ENCODE peak calls at places on chromosomes 12 and 14, in four cellular contexts. One of them, this sample, is unnamed.

GRCh38 chr12:109111775-109112491 is 4.5 kb upstream of the ACACB start:
- DNase-seq in HCT116: peak
- DNase-seq in HepG2: peak
- DNase-seq in K562: peak
- DNase-seq in this sample: no peak

GRCh38 chr14:102822311-102822863 is 45.1 kb downstream of the TRAF3 start:
- DNase-seq in HCT116: no peak
- DNase-seq in HepG2: no peak
- DNase-seq in K562: no peak
- DNase-seq in this sample: no peak

GRCh38 chr12:62581288-62582064 is 114.8 kb downstream of the MON2 start:
- DNase-seq in HCT116: peak
- DNase-seq in HepG2: peak
- DNase-seq in K562: peak
- DNase-seq in this sample: no peak

GRCh38 chr14:72887514-72887913 is 6.4 kb downstream of the DPF3 start:
- DNase-seq in HCT116: no peak
- DNase-seq in HepG2: no peak
- DNase-seq in K562: no peak
- DNase-seq in this sample: no peak

GRCh38 chr12:92076106-92076505 is 69.5 kb downstream of the BTG1 start:
- DNase-seq in HCT116: no peak
- DNase-seq in HepG2: no peak
- DNase-seq in K562: no peak
- DNase-seq in this sample: no peak

GRCh38 chr14:96858643-96859042 is 61.5 kb downstream of the VRK1 start:
- DNase-seq in HCT116: no peak
- DNase-seq in HepG2: no peak
- DNase-seq in K562: no peak
- DNase-seq in this sample: no peak

GRCh38 chr12:9378430-9378835 is 170.2 kb upstream of the PZP start:
- DNase-seq in HCT116: no peak
- DNase-seq in HepG2: peak
- DNase-seq in K562: peak
- DNase-seq in this sample: no peak

GRCh38 chr14:34231626-34232025 is 230.4 kb downstream of the SPTSSA start:
- DNase-seq in HCT116: no peak
- DNase-seq in HepG2: no peak
- DNase-seq in K562: no peak
- DNase-seq in this sample: no peak

GRCh38 chr12:118160536-118160935 is 24.6 kb downstream of the PEBP1 start:
- DNase-seq in HCT116: no peak
- DNase-seq in HepG2: no peak
- DNase-seq in K562: no peak
- DNase-seq in this sample: no peak

GRCh38 chr14:68336165-68336564 is 456.7 kb downstream of the ZFP36L1 start:
- DNase-seq in HCT116: no peak
- DNase-seq in HepG2: no peak
- DNase-seq in K562: no peak
- DNase-seq in this sample: no peak
- TF ChIP-seq CTCF in HCT116: no peak
- TF ChIP-seq CTCF in HepG2: no peak
- TF ChIP-seq CTCF in K562: no peak
- TF ChIP-seq CTCF in this sample: no peak

GRCh38 chr14:28901631-28902030 is 135.0 kb downstream of the FOXG1 start:
- DNase-seq in HCT116: no peak
- DNase-seq in HepG2: no peak
- DNase-seq in K562: no peak
- DNase-seq in this sample: no peak
- TF ChIP-seq TCF7L2 in HCT116: no peak
- TF ChIP-seq TCF7L2 in HepG2: no peak
- TF ChIP-seq TCF7L2 in K562: no peak
- TF ChIP-seq TCF7L2 in this sample: no peak

DNA sequence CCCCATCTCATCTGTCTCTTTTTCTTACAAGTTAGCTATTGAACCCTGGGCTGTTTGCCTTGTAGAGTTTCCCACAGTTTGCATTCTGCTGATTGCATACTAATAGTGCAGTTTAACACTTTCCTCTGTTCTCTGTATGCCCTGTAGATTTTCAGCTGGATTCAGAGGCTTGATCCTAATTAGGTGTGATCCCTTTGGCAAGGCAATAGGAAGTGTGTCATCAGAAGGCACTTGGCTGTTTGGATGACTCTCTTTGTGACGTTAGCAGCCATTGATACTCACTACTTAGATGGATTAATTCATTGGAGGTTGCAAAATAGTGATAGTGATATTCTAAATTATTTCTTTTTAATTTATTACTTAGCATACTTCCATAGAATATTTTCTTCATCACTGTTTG is 33.6 kb downstream of the FUT8 start:
- DNase-seq in HCT116: no peak
- DNase-seq in HepG2: no peak
- DNase-seq in K562: no peak
- DNase-seq in this sample: no peak
- TF ChIP-seq CTCF in HCT116: no peak
- TF ChIP-seq CTCF in HepG2: no peak
- TF ChIP-seq CTCF in K562: no peak
- TF ChIP-seq CTCF in this sample: no peak

GRCh38 chr12:88181881-88182280 is 39.8 kb downstream of the TMTC3 start:
- DNase-seq in HCT116: no peak
- DNase-seq in HepG2: no peak
- DNase-seq in K562: no peak
- DNase-seq in this sample: no peak

GRCh38 chr12:88175544-88175943 is 33.4 kb downstream of the TMTC3 start:
- DNase-seq in HCT116: no peak
- DNase-seq in HepG2: no peak
- DNase-seq in K562: no peak
- DNase-seq in this sample: no peak

GRCh38 chr12:88184196-88184595 is 42.1 kb downstream of the TMTC3 start:
- DNase-seq in HCT116: no peak
- DNase-seq in HepG2: no peak
- DNase-seq in K562: no peak
- DNase-seq in this sample: no peak

GRCh38 chr12:88182431-88182830 is 40.3 kb downstream of the TMTC3 start:
- DNase-seq in HCT116: no peak
- DNase-seq in HepG2: no peak
- DNase-seq in K562: no peak
- DNase-seq in this sample: no peak

DNA sequence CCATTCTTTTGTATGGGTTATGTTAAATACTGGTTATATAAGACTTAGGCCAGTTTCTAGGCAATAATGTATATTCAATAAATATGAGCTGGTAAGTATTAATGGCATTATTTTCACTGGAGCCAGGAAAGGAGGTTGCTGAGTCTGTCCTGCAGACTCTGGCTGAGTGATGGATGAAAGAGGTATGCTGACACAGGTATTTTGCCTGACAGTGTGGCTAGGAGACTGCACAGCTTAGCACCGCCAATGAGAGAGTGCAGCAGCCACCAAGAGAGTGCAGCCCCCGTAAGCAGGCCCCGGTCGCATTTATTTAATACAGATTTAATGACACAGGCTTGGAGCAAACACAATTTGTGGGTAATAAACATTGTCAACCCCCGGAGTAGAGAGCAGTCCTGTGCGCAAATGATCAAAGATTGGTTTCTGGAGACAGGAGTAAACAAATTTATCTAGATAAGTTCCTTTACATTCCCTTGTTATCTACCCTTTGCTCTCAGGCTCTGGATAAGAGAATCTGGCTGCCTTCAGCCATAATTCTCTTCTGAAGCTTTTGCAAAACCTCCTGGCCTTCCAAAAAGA is 37.4 kb downstream of the TMTC3 start:
- DNase-seq in HCT116: no peak
- DNase-seq in HepG2: peak
- DNase-seq in K562: no peak
- DNase-seq in this sample: no peak
- TF ChIP-seq TCF7L2 in HCT116: no peak
- TF ChIP-seq TCF7L2 in HepG2: no peak
- TF ChIP-seq TCF7L2 in K562: no peak
- TF ChIP-seq TCF7L2 in this sample: no peak

GRCh38 chr12:110705309-110705708 is 16.4 kb upstream of the HVCN1 start:
- DNase-seq in HCT116: no peak
- DNase-seq in HepG2: no peak
- DNase-seq in K562: no peak
- DNase-seq in this sample: no peak

GRCh38 chr12:110708917-110709316 is 20.0 kb upstream of the HVCN1 start:
- DNase-seq in HCT116: no peak
- DNase-seq in HepG2: no peak
- DNase-seq in K562: no peak
- DNase-seq in this sample: no peak

GRCh38 chr12:110702081-110702480 is 13.2 kb upstream of the HVCN1 start:
- DNase-seq in HCT116: no peak
- DNase-seq in HepG2: no peak
- DNase-seq in K562: no peak
- DNase-seq in this sample: no peak

GRCh38 chr12:110704231-110704630 is 15.3 kb upstream of the HVCN1 start:
- DNase-seq in HCT116: no peak
- DNase-seq in HepG2: no peak
- DNase-seq in K562: no peak
- DNase-seq in this sample: no peak

DNA sequence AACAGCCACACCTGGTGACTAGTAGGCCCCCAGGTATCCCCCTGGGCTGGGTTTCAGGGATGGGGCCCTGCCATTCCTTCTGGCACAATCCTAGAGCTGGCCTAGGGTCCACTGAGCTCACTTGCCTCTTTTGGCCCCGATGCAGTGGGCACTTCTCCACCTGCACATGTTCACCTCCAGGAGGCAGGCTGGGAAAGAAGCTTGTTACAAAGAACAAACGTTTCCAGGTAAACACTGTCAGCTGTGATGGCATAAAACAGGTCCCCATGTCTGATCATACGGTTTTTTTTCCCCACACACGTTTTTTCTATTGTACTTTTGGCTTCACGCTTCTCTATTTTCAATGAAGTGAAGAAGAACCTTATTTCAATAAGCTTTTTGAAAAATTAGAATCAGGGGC is 15.8 kb upstream of the HVCN1 start:
- DNase-seq in HCT116: peak
- DNase-seq in HepG2: peak
- DNase-seq in K562: no peak
- DNase-seq in this sample: no peak
- TF ChIP-seq CTCF in HCT116: peak
- TF ChIP-seq CTCF in HepG2: peak
- TF ChIP-seq CTCF in K562: peak
- TF ChIP-seq CTCF in this sample: no peak

GRCh38 chr12:120833849-120834248 is 70.3 kb downstream of the SPPL3 start:
- DNase-seq in HCT116: no peak
- DNase-seq in HepG2: no peak
- DNase-seq in K562: no peak
- DNase-seq in this sample: no peak
- TF ChIP-seq TCF7L2 in HCT116: no peak
- TF ChIP-seq TCF7L2 in HepG2: no peak
- TF ChIP-seq TCF7L2 in K562: no peak
- TF ChIP-seq TCF7L2 in this sample: no peak

GRCh38 chr14:51216602-51217001 is 23.4 kb upstream of the TMX1 start:
- DNase-seq in HCT116: no peak
- DNase-seq in HepG2: no peak
- DNase-seq in K562: no peak
- DNase-seq in this sample: no peak
- TF ChIP-seq CTCF in HCT116: no peak
- TF ChIP-seq CTCF in HepG2: no peak
- TF ChIP-seq CTCF in K562: no peak
- TF ChIP-seq CTCF in this sample: no peak

DNA sequence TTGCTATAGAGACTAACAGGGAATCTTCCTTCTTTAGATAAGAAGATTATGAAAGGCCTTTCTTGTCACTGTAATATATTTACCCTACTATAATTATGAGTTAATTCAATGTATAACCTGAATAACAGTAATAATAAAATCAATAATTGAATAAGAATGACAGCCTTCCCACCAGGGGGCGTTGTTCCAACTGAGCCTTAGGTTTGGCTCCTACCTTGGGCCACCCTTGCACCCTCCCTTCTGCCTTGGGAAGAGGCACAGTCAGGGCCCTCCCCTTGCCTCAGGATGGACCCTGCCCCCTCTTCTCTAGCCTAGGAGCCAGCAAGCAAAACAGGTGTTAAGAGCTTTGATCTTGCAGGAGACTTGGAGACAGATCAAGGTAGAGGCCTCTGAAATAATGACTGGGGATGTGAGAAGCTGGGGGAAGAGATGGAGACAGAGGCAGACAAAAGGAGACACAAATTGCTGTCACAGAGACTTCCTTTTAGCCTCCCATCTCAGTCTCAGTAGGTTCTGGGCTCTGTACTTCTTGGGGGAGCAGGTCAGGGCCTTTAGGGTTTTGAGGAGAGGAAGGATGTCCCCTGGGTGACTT is 40.1 kb upstream of the CISTR start:
- DNase-seq in HCT116: peak
- DNase-seq in HepG2: no peak
- DNase-seq in K562: peak
- DNase-seq in this sample: no peak
- TF ChIP-seq TCF7L2 in HCT116: no peak
- TF ChIP-seq TCF7L2 in HepG2: no peak
- TF ChIP-seq TCF7L2 in K562: no peak
- TF ChIP-seq TCF7L2 in this sample: no peak

GRCh38 chr14:61460063-61460462 is 138.7 kb downstream of the PRKCH start:
- DNase-seq in HCT116: no peak
- DNase-seq in HepG2: no peak
- DNase-seq in K562: no peak
- DNase-seq in this sample: no peak

GRCh38 chr14:61462566-61463195 is 141.3 kb downstream of the PRKCH start:
- DNase-seq in HCT116: no peak
- DNase-seq in HepG2: peak
- DNase-seq in K562: no peak
- DNase-seq in this sample: no peak

GRCh38 chr14:61463664-61464063 is 142.3 kb downstream of the PRKCH start:
- DNase-seq in HCT116: no peak
- DNase-seq in HepG2: no peak
- DNase-seq in K562: no peak
- DNase-seq in this sample: no peak

GRCh38 chr14:61460853-61461611 is 139.7 kb downstream of the PRKCH start:
- DNase-seq in HCT116: no peak
- DNase-seq in HepG2: peak
- DNase-seq in K562: peak
- DNase-seq in this sample: no peak

DNA sequence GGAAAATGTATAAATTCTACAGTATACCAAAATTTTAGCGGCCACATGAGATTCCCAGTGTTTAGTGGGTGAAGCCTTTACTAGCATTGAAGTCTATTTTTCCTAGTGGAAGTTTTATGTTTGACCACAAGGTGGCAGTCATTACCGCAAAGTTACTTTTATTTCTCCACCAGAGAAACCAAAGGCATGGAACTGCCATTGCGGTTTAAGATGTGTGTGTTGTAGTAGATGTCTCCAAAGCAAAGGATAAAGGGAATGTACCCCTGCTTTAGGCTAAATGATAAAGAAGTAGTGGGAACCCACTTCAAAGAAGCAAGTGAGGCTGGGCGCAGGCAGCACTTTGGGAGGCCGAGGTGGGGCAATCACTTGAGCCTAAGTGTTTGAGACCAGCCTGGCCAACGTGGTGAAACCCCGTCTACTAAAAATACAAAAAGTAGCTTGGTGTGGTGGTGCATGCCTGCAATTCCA is 140.5 kb downstream of the PRKCH start:
- DNase-seq in HCT116: peak
- DNase-seq in HepG2: peak
- DNase-seq in K562: peak
- DNase-seq in this sample: no peak
- TF ChIP-seq CTCF in HCT116: peak
- TF ChIP-seq CTCF in HepG2: peak
- TF ChIP-seq CTCF in K562: peak
- TF ChIP-seq CTCF in this sample: peak

This sample was measured in Panc1.